ENCODE peak calls at places on chromosomes 13 and 19, in four cellular contexts. B is CD8-positive, alpha-beta T cell; S is endodermal cell; Q is fibroblast of lung. W is an unnamed sample. For H3K36me3, the result is how much of the 10 kb centered on the place peaks cover.

GRCh38 chr13:100594731-100595130 is 6.1 kb upstream of the GGACT start:
- DNase-seq in Q (no peak), S (peak), B (no peak), W (peak)

GRCh38 chr13:92463134-92463533 is 763.5 kb upstream of the GPC6 start:
- DNase-seq in Q (no peak), B (no peak), S (no peak), W (no peak)

GRCh38 chr13:90375851-90376250 is 971.6 kb upstream of the MIR17HG start:
- DNase-seq in B (no peak), S (no peak), Q (peak), W (no peak)

GRCh38 chr13:34011552-34012085 is 193.7 kb downstream of the RFC3 start:
- DNase-seq in B (no peak), S (no peak), Q (no peak), W (no peak)

GRCh38 chr13:85137516-85137915 is 661.7 kb downstream of the SLITRK6 start:
- DNase-seq in Q (no peak), S (no peak), B (no peak), W (no peak)

GRCh38 chr13:66349945-66350344 is 880.2 kb downstream of the PCDH9 start:
- DNase-seq in B (no peak), Q (no peak), S (no peak), W (no peak)

GRCh38 chr13:20616059-20616797 is 49.3 kb downstream of the IFT88 start:
- DNase-seq in S (no peak), Q (peak), B (no peak), W (no peak)

GRCh38 chr13:101157261-101157660 is 259.0 kb downstream of the NALCN start:
- DNase-seq in Q (peak), B (no peak), S (peak), W (no peak)

GRCh38 chr19:39246951-39247669 is 1.5 kb downstream of the IFNL4 start:
- DNase-seq in S (peak), B (peak), Q (peak), W (peak)

GRCh38 chr19:52170863-52171320 is 529 bp downstream of the ZNF836 start:
- DNase-seq in B (no peak), Q (no peak), S (peak), W (peak)

GRCh38 chr19:3459322-3459881 is 20.9 kb downstream of the SMIM24 start:
- DNase-seq in S (peak), B (no peak), Q (peak), W (peak)
- H3K4me3 ChIP-seq in S (no peak), B (no peak), Q (no peak), W (peak)

DNA sequence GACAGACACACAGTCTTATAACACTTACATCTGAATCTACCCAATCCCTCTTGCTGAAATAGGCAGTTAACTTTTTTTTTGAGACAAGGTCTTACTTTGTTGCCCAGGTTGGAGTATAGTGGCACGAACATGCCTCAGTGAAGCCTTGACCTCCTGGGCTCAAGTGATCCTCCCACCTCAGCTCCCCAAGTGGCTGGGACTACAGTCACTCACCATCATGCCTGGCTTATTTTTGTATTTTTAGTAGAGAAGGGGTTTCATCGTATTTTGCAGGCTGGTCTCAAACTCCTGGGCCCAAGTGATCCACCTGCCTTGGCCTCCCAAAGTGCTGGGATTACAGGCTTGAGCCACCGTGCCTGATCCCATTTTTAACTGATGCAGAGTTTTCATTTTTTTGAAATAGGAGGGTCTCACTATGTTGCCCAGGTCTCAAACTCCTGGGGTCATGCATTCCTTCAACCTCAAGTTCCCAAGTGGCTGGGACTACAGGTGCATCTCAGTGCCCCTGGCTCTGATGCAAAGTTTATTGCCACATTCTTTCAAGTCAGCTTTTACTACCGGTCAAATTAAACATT is 7.6 kb downstream of the ELF1 start:
- DNase-seq in S (no peak), Q (no peak), B (no peak), W (no peak)
- H3K36me3 ChIP-seq in S (under half), Q (under half), B (under half), W (under half)

DNA sequence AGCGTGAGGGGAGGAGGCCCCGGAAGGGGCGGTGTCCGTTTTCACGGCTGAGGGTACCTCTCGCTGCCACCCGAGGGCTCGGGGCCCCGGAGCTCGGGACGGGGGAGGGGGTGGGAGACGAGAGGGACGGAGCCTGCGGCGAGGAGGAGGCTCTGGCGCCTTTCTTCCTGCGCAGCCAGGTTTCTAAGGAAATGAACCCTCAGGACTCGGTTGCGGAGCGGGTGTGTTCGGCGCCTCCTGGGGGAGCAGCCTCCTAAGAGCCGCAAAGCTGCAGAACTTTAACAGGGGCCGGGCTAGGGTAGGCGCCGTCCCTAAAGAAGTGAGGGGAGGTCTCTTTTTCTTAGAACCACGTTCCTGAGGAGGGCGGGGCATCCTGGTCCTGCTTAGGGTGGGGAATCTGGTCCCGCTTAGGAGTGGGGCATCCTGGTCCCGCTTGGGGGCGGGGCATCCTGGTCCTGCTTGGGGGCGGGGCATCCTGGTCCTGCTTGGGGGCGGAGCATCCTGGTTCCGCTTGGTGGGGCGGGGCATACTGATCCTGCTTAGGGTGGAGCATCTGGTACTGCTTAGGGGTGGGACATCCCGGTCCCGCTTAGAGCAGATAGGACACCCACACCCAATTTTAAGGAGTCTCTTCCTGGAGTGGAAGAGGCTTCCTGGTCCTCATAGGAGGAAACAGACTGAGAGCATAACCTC is 6.2 kb downstream of the SYT5 start:
- DNase-seq in Q (peak), S (peak), B (no peak), W (peak)
- H3K4me3 ChIP-seq in Q (peak), S (peak), B (peak), W (peak)

GRCh38 chr19:12675377-12675776 is 6.3 kb downstream of the DHPS start:
- DNase-seq in B (no peak), S (no peak), Q (no peak), W (no peak)
- H3K36me3 ChIP-seq in B (under half), S (half or more), Q (under half), W (under half)

GRCh38 chr19:1827566-1828278 is 15.6 kb upstream of the ATP8B3 start:
- DNase-seq in S (no peak), Q (no peak), B (no peak), W (peak)
- H3K4me3 ChIP-seq in S (no peak), Q (no peak), B (no peak), W (no peak)